ENCODE peak calls at places on chromosomes 16 and 17, in seven cellular contexts. R is pancreas, A is RWPE1, K is A549, C is ovary, J is uterus, W is RWPE2. Y is an unnamed sample.

GRCh38 chr17:42002175-42002791 is 15.0 kb downstream of the DNAJC7 start:
- DNase-seq in R (no peak), A (no peak), K (no peak), C (no peak), J (no peak), W (no peak), Y (no peak)

GRCh38 chr16:52906271-52906670 is 146.4 kb downstream of the CHD9NB start:
- DNase-seq in R (no peak), A (peak), K (no peak), C (no peak), J (no peak), W (no peak), Y (no peak)

GRCh38 chr17:41914358-41914766 is 4.4 kb downstream of the ACLY start:
- DNase-seq in R (no peak), A (no peak), K (no peak), C (no peak), J (no peak), W (no peak), Y (no peak)

GRCh38 chr16:31224092-31224955 is 7.4 kb upstream of the PYDC1 start:
- DNase-seq in R (no peak), A (no peak), K (no peak), C (no peak), J (no peak), W (no peak), Y (no peak)

GRCh38 chr16:80447263-80447662 is 93.5 kb upstream of the DYNLRB2 start:
- DNase-seq in R (no peak), A (no peak), K (no peak), C (no peak), J (no peak), W (no peak), Y (no peak)

GRCh38 chr17:18377437-18378204 is at the start of gene EVPLL:
- DNase-seq in R (no peak), A (peak), K (peak), C (no peak), J (no peak), W (peak), Y (no peak)

GRCh38 chr16:81316176-81316496 is 1.4 kb downstream of the GAN start:
- DNase-seq in R (no peak), A (no peak), K (no peak), C (no peak), J (no peak), W (no peak), Y (no peak)

GRCh38 chr17:12089809-12090384 is 69.2 kb downstream of the MAP2K4 start:
- DNase-seq in R (no peak), A (peak), K (peak), C (no peak), J (no peak), W (no peak), Y (no peak)

GRCh38 chr16:12168054-12169018 is 191.8 kb downstream of the SNX29 start:
- DNase-seq in R (no peak), A (no peak), K (no peak), C (no peak), J (no peak), W (no peak), Y (no peak)

GRCh38 chr17:40479754-40480480 is 21.5 kb downstream of the TNS4 start:
- DNase-seq in R (no peak), A (no peak), K (no peak), C (no peak), J (no peak), W (no peak), Y (no peak)

GRCh38 chr17:74096456-74096855 is 107.0 kb upstream of the RPL38 start:
- DNase-seq in R (no peak), A (no peak), K (no peak), C (no peak), J (no peak), W (no peak), Y (no peak)

GRCh38 chr17:60149691-60150582 is at the start of gene CA4:
- DNase-seq in R (no peak), A (no peak), K (peak), C (no peak), J (no peak), W (no peak), Y (no peak)

GRCh38 chr17:41151525-41151924 is 1.9 kb upstream of the KRTAP4-5 start:
- DNase-seq in R (no peak), A (no peak), K (no peak), C (no peak), J (no peak), W (no peak), Y (no peak)

GRCh38 chr17:29615048-29615385 is 7.7 kb downstream of the CORO6 start:
- DNase-seq in R (no peak), A (no peak), K (no peak), C (no peak), J (peak), W (no peak), Y (no peak)

GRCh38 chr17:71709271-71709670 is 411.5 kb upstream of the SOX9 start:
- DNase-seq in R (no peak), A (no peak), K (no peak), C (no peak), J (no peak), W (no peak), Y (no peak)

GRCh38 chr16:23499801-23500200 is 10.5 kb downstream of the GGA2 start:
- DNase-seq in R (peak), A (no peak), K (no peak), C (no peak), J (no peak), W (no peak), Y (no peak)

GRCh38 chr17:50290074-50290702 is 15.9 kb downstream of the TMEM92 start:
- DNase-seq in R (peak), A (peak), K (peak), C (peak), J (peak), W (no peak), Y (peak)

GRCh38 chr17:73706858-73707257 is 62.6 kb upstream of the SDK2 start:
- DNase-seq in R (no peak), A (no peak), K (no peak), C (no peak), J (no peak), W (no peak), Y (no peak)

GRCh38 chr16:30761427-30761927 is 385 bp downstream of the CFAP119 start:
- DNase-seq in R (no peak), A (peak), K (no peak), C (peak), J (no peak), W (peak), Y (no peak)

GRCh38 chr17:77834170-77835115 is 124.1 kb upstream of the TNRC6C start:
- DNase-seq in R (no peak), A (peak), K (peak), C (peak), J (peak), W (peak), Y (peak)

GRCh38 chr17:57211543-57211942 is 44.8 kb upstream of the MSI2 start:
- DNase-seq in R (no peak), A (peak), K (peak), C (no peak), J (no peak), W (no peak), Y (no peak)

GRCh38 chr17:65409381-65409780 is 152.1 kb downstream of the AXIN2 start:
- DNase-seq in R (no peak), A (no peak), K (no peak), C (no peak), J (no peak), W (no peak), Y (no peak)

GRCh38 chr17:6574689-6575595 is 18.6 kb upstream of the PITPNM3 start:
- DNase-seq in R (no peak), A (peak), K (no peak), C (no peak), J (no peak), W (no peak), Y (no peak)

GRCh38 chr17:13888043-13888442 is 181.3 kb upstream of the COX10 start:
- DNase-seq in R (no peak), A (no peak), K (no peak), C (no peak), J (no peak), W (no peak), Y (peak)

GRCh38 chr17:37025847-37026533 is 77.2 kb downstream of the AATF start:
- DNase-seq in R (no peak), A (no peak), K (no peak), C (no peak), J (no peak), W (no peak), Y (no peak)

GRCh38 chr16:61871837-61872777 is 164.1 kb downstream of the CDH8 start:
- DNase-seq in R (no peak), A (no peak), K (no peak), C (no peak), J (no peak), W (no peak), Y (no peak)

GRCh38 chr16:70694088-70694487 is 8.2 kb upstream of the MTSS2 start:
- DNase-seq in R (no peak), A (peak), K (peak), C (no peak), J (peak), W (peak), Y (peak)

GRCh38 chr16:1048442-1049112 is 24.0 kb upstream of the SSTR5 start:
- DNase-seq in R (peak), A (peak), K (peak), C (no peak), J (no peak), W (no peak), Y (no peak)

GRCh38 chr17:79651751-79652150 is 40.9 kb upstream of the RBFOX3 start:
- DNase-seq in R (no peak), A (no peak), K (no peak), C (peak), J (no peak), W (no peak), Y (no peak)

GRCh38 chr17:39745335-39746144 is 7.8 kb downstream of the GRB7 start:
- DNase-seq in R (no peak), A (no peak), K (no peak), C (no peak), J (no peak), W (peak), Y (no peak)

GRCh38 chr17:36092228-36092627 is 2.3 kb upstream of the CCL3 start:
- DNase-seq in R (no peak), A (no peak), K (no peak), C (no peak), J (no peak), W (no peak), Y (no peak)

GRCh38 chr17:13806023-13806553 is 204.4 kb upstream of the HS3ST3A1 start:
- DNase-seq in R (no peak), A (no peak), K (no peak), C (no peak), J (no peak), W (no peak), Y (no peak)

GRCh38 chr17:83062818-83063671 is 16.4 kb upstream of the METRNL start:
- DNase-seq in R (no peak), A (no peak), K (no peak), C (no peak), J (peak), W (peak), Y (no peak)

GRCh38 chr17:39813631-39814030 is 50.5 kb downstream of the IKZF3 start:
- DNase-seq in R (no peak), A (no peak), K (no peak), C (no peak), J (no peak), W (no peak), Y (no peak)

DNA sequence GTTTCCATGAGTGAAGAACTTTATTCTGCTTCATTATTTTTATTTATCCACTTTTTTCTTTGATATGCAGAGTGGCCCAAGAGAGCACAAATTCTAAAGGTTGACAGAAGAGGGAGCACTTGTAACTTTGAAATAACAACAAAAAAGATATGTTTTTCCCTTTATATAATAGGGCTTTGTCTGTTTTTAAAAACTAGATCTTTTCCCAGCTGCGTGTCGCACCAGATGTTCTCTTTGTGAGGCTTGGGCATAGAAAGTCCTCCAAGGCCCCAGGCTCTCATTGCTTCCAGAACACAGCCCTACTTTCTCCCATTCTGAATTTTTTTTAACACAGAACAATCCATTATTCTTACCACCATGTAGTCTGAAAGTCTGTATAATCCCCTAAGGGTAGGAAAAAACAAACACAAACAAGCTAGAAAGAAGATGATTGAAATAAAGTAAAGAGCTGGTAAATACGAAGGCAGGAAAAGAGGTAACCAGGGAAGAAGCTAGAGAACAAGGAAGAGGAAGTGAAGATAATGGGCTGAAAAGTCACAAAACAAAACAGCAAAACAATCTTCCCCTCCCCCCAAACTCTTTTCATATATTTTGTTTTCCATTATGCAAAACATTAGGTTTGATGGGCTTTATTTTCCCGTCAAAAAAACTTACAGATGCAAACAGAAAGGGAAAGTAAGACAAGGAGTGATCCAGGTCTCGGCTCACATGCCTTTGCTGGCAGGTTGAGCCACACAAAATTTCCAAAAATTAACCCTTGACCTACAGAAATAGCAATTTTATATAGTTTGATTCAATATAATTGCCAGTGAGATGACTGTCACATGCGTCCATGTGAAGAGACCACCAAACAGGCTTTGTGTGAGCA is 160.3 kb downstream of the ABCA8 start:
- DNase-seq in R (no peak), A (no peak), K (no peak), C (peak), J (no peak), W (no peak), Y (peak)
- TF ChIP-seq CTCF in R (peak), A (peak), K (peak), C (no peak), J (peak), W (peak), Y (peak)

DNA sequence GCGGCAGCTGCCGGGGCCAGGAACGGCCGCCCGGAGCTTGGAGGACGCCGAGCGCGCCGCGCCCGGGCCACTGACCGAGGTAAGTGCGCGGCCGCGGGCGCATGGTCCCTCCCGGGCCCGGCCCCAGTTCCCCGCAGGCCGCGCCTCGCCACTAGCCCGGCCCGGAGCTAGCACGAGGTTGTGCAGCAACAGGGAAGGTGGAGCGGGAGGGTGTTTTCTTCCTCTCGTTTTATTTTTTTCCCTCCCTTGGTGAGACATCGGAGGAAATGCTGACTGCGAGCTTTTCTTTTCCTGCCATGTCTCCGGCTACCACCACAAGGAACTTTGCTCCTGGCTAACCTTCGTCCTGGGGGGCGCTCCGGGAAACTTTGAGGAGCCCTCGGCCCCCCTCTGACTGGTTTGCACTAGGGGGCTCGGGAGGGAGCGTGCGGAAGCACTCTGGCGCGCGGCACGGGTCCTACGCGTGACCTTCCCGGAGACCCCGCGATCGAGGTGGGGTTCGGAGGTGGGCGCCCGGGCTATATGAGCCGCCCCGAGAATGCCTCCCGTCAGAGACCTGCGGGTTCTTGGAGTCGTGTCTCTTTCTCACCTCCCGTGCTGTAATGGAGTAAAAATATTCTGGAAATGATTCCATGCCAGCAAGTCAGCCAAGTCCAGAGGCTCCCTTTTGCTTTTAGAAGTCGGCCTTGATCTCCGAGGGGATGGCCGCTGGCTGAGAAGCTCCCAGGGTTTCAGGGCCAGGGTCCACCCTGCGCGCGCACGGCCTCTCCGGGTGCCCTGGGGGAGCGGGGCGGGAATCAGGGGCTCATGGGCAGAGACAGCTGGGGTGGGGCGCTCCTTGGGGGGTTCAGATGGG is 906 bp downstream of the KCNJ12 start:
- DNase-seq in R (no peak), A (peak), K (peak), C (no peak), J (no peak), W (no peak), Y (no peak)
- TF ChIP-seq CTCF in R (no peak), A (no peak), K (no peak), C (no peak), J (no peak), W (no peak), Y (no peak)

GRCh38 chr17:27559506-27559931 is 71.5 kb upstream of the LGALS9 start:
- DNase-seq in R (no peak), A (no peak), K (no peak), C (peak), J (peak), W (no peak), Y (no peak)
- TF ChIP-seq CTCF in R (no peak), A (no peak), K (no peak), C (no peak), J (no peak), W (no peak), Y (no peak)

DNA sequence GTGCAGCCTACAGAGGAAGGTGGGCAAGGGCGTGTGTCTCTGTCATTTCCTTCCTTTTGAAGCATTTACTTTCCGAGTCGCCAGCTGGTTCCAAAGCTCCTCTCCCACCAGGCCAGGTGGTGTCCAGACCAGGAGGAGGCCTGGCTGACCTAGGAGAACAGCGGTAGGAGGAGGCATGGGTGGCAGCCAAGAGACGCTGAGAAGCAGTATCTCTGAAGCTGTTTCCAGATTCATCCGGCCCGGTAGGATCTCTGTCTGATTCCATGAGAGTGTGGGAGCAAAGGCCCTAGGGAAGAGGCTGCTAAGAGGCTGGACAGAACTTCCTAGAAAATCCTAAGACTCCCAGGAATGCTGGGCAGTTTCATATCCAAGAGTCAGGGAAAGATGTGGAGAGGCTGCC is 20.3 kb downstream of the MEOX1 start:
- DNase-seq in R (no peak), A (no peak), K (no peak), C (no peak), J (peak), W (no peak), Y (no peak)
- TF ChIP-seq CTCF in R (no peak), A (no peak), K (no peak), C (no peak), J (no peak), W (no peak), Y (no peak)

GRCh38 chr17:48908047-48908843 is at the start of gene UBE2Z:
- DNase-seq in R (peak), A (peak), K (peak), C (peak), J (peak), W (peak), Y (peak)
- TF ChIP-seq CTCF in R (no peak), A (no peak), K (peak), C (no peak), J (peak), W (peak), Y (no peak)

GRCh38 chr16:13839577-13839976 is 80.4 kb upstream of the ERCC4 start:
- DNase-seq in R (no peak), A (no peak), K (no peak), C (no peak), J (no peak), W (no peak), Y (no peak)
- TF ChIP-seq CTCF in R (no peak), A (no peak), K (no peak), C (no peak), J (no peak), W (no peak), Y (no peak)

GRCh38 chr16:4339909-4340308 is 11.2 kb downstream of the PAM16 start:
- DNase-seq in R (no peak), A (no peak), K (no peak), C (peak), J (peak), W (no peak), Y (no peak)
- TF ChIP-seq CTCF in R (no peak), A (no peak), K (no peak), C (no peak), J (no peak), W (no peak), Y (no peak)

GRCh38 chr16:83393196-83393981 is 414.4 kb upstream of the HSBP1 start:
- DNase-seq in R (no peak), A (no peak), K (no peak), C (no peak), J (no peak), W (no peak), Y (no peak)
- TF ChIP-seq CTCF in R (no peak), A (no peak), K (no peak), C (no peak), J (no peak), W (no peak), Y (peak)

GRCh38 chr16:68355447-68356248 is 44.8 kb downstream of the PRMT7 start:
- DNase-seq in R (no peak), A (no peak), K (no peak), C (no peak), J (no peak), W (no peak), Y (no peak)
- TF ChIP-seq CTCF in R (no peak), A (no peak), K (no peak), C (no peak), J (no peak), W (no peak), Y (no peak)